ENCODE peak calls at places on chromosomes 11 and 22, in six cellular contexts. One of them, this sample, is unnamed.

GRCh38 chr22:49297286-49297870 is 530.3 kb downstream of the BRD1 start:
- DNase-seq in adrenal gland: peak
- DNase-seq in IMR-90: no peak
- DNase-seq in body of pancreas: no peak
- DNase-seq in cardiac fibroblast: no peak
- DNase-seq in neural crest cell: no peak
- DNase-seq in this sample: no peak

GRCh38 chr22:50105529-50106100 is 15.8 kb downstream of the MOV10L1 start:
- DNase-seq in body of pancreas: no peak
- DNase-seq in neural crest cell: no peak
- DNase-seq in adrenal gland: no peak
- DNase-seq in cardiac fibroblast: peak
- DNase-seq in IMR-90: peak
- DNase-seq in this sample: no peak

GRCh38 chr11:66659785-66660184 is 17.9 kb downstream of the RBM4B start:
- DNase-seq in adrenal gland: no peak
- DNase-seq in body of pancreas: no peak
- DNase-seq in neural crest cell: no peak
- DNase-seq in IMR-90: no peak
- DNase-seq in cardiac fibroblast: no peak
- DNase-seq in this sample: no peak

GRCh38 chr22:49015993-49016908 is 811.4 kb downstream of the BRD1 start:
- DNase-seq in adrenal gland: no peak
- DNase-seq in IMR-90: no peak
- DNase-seq in neural crest cell: no peak
- DNase-seq in cardiac fibroblast: no peak
- DNase-seq in body of pancreas: no peak
- DNase-seq in this sample: no peak

GRCh38 chr11:78080818-78081495 is 1.3 kb upstream of the NDUFC2 start:
- DNase-seq in neural crest cell: no peak
- DNase-seq in cardiac fibroblast: peak
- DNase-seq in body of pancreas: no peak
- DNase-seq in adrenal gland: no peak
- DNase-seq in IMR-90: peak
- DNase-seq in this sample: peak

GRCh38 chr11:65530157-65530496 is 5.2 kb downstream of the SCYL1 start:
- DNase-seq in adrenal gland: no peak
- DNase-seq in neural crest cell: no peak
- DNase-seq in IMR-90: no peak
- DNase-seq in body of pancreas: no peak
- DNase-seq in cardiac fibroblast: no peak
- DNase-seq in this sample: no peak

GRCh38 chr11:134633276-134633675 is 221.2 kb upstream of the B3GAT1 start:
- DNase-seq in cardiac fibroblast: no peak
- DNase-seq in body of pancreas: no peak
- DNase-seq in adrenal gland: no peak
- DNase-seq in IMR-90: no peak
- DNase-seq in neural crest cell: no peak
- DNase-seq in this sample: no peak

GRCh38 chr11:11366793-11367192 is 13.7 kb upstream of the CSNK2A3 start:
- DNase-seq in IMR-90: peak
- DNase-seq in adrenal gland: no peak
- DNase-seq in cardiac fibroblast: peak
- DNase-seq in neural crest cell: no peak
- DNase-seq in body of pancreas: no peak
- DNase-seq in this sample: peak

GRCh38 chr11:2672553-2673249 is 27.1 kb downstream of the KCNQ1OT1 start:
- DNase-seq in cardiac fibroblast: no peak
- DNase-seq in adrenal gland: peak
- DNase-seq in IMR-90: no peak
- DNase-seq in neural crest cell: no peak
- DNase-seq in body of pancreas: peak
- DNase-seq in this sample: no peak

GRCh38 chr22:27998511-27999410 is 79.7 kb upstream of the PITPNB start:
- DNase-seq in adrenal gland: no peak
- DNase-seq in cardiac fibroblast: no peak
- DNase-seq in neural crest cell: no peak
- DNase-seq in IMR-90: no peak
- DNase-seq in body of pancreas: no peak
- DNase-seq in this sample: no peak

GRCh38 chr22:45869448-45869847 is 107.5 kb downstream of the WNT7B start:
- DNase-seq in neural crest cell: no peak
- DNase-seq in body of pancreas: no peak
- DNase-seq in IMR-90: no peak
- DNase-seq in adrenal gland: peak
- DNase-seq in cardiac fibroblast: no peak
- DNase-seq in this sample: no peak

GRCh38 chr11:69151811-69152210 is 3.9 kb upstream of the SMIM38 start:
- DNase-seq in IMR-90: no peak
- DNase-seq in neural crest cell: no peak
- DNase-seq in cardiac fibroblast: no peak
- DNase-seq in adrenal gland: no peak
- DNase-seq in body of pancreas: no peak
- DNase-seq in this sample: no peak

GRCh38 chr11:77287615-77288273 is 13.7 kb downstream of the GDPD4 start:
- DNase-seq in neural crest cell: no peak
- DNase-seq in body of pancreas: no peak
- DNase-seq in cardiac fibroblast: peak
- DNase-seq in IMR-90: peak
- DNase-seq in adrenal gland: no peak
- DNase-seq in this sample: peak

GRCh38 chr11:76166314-76166713 is 40.0 kb downstream of the WNT11 start:
- DNase-seq in body of pancreas: no peak
- DNase-seq in cardiac fibroblast: no peak
- DNase-seq in neural crest cell: no peak
- DNase-seq in adrenal gland: no peak
- DNase-seq in IMR-90: no peak
- DNase-seq in this sample: no peak

GRCh38 chr11:103110406-103110805 is 1.2 kb downstream of the DYNC2H1 start:
- DNase-seq in cardiac fibroblast: peak
- DNase-seq in adrenal gland: no peak
- DNase-seq in body of pancreas: no peak
- DNase-seq in neural crest cell: no peak
- DNase-seq in IMR-90: peak
- DNase-seq in this sample: peak

GRCh38 chr11:120126543-120126942 is 11.4 kb downstream of the TRIM29 start:
- DNase-seq in adrenal gland: no peak
- DNase-seq in cardiac fibroblast: no peak
- DNase-seq in IMR-90: no peak
- DNase-seq in neural crest cell: no peak
- DNase-seq in body of pancreas: no peak
- DNase-seq in this sample: no peak

GRCh38 chr22:28464179-28464578 is 215.5 kb downstream of the TTC28 start:
- DNase-seq in neural crest cell: no peak
- DNase-seq in body of pancreas: no peak
- DNase-seq in cardiac fibroblast: peak
- DNase-seq in adrenal gland: no peak
- DNase-seq in IMR-90: no peak
- DNase-seq in this sample: no peak

DNA sequence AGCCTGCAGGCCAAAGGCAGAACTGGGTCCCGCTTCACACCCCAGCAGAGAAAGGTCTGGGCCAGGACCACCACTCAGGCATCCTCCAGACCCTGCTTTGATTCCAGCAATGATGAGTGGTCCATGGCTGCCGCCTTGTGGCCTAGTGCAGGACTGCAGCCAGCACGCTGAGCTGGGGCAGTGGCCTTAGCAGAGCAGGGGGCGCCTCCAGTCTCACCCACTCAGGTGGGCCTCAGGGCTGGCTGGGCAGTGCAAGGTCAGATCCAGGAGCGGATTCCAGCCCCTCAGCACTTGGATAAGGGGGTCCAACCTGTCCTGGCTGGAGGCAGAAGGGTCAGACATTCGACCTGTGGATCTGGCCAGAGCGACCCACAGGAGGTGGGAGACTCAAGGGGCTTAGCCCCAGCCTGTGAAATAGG is 9.6 kb upstream of the PDE2A start:
- DNase-seq in cardiac fibroblast: peak
- DNase-seq in adrenal gland: peak
- DNase-seq in body of pancreas: peak
- DNase-seq in neural crest cell: peak
- DNase-seq in IMR-90: peak
- DNase-seq in this sample: peak
- TF ChIP-seq CTCF in cardiac fibroblast: peak
- TF ChIP-seq CTCF in adrenal gland: peak
- TF ChIP-seq CTCF in body of pancreas: peak
- TF ChIP-seq CTCF in neural crest cell: peak
- TF ChIP-seq CTCF in IMR-90: peak
- TF ChIP-seq CTCF in this sample: peak

DNA sequence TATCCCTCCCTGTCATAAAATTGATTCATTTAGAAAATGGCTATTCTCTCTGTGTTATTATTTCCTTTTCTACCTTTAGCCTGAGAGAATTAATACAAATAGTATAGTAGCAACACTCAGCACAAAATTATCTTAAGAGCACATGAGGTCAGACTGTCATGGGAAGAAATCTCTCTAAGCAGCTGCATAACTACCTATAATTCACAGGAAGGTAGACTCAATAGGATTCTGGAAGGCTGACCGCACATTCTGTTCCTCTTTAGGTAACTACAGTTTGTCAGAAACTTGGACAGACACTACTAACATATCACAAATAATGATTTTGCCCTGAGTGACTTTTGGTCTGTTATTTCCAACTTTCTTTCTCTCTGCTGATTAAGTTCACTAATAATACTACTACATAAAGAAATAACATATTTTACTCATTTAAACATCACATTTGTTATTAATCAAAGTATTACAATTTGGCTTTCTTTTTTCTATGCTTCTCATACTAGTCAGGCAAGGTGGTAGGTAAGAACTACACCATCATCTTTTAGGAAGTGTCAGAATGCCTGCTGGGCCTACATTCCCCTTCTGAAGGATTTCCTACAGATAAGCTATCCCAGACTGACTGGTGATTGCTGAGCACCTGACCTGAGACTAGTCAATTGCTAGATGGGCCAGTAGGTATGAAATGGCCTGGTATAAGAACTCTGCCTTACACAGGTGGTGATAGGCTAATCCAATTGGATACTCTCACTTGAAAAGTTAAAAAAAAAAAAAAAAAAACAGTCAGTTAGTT is 325.1 kb downstream of the DLG2 start:
- DNase-seq in cardiac fibroblast: no peak
- DNase-seq in neural crest cell: no peak
- DNase-seq in body of pancreas: peak
- DNase-seq in adrenal gland: no peak
- DNase-seq in IMR-90: no peak
- DNase-seq in this sample: no peak
- TF ChIP-seq CTCF in cardiac fibroblast: no peak
- TF ChIP-seq CTCF in neural crest cell: no peak
- TF ChIP-seq CTCF in body of pancreas: no peak
- TF ChIP-seq CTCF in adrenal gland: no peak
- TF ChIP-seq CTCF in IMR-90: no peak
- TF ChIP-seq CTCF in this sample: no peak

GRCh38 chr11:395866-396265 is 1.9 kb downstream of the PKP3 start:
- DNase-seq in adrenal gland: no peak
- DNase-seq in cardiac fibroblast: no peak
- DNase-seq in neural crest cell: no peak
- DNase-seq in IMR-90: no peak
- DNase-seq in body of pancreas: no peak
- DNase-seq in this sample: no peak

GRCh38 chr11:396948-397548 is 3.0 kb downstream of the PKP3 start:
- DNase-seq in adrenal gland: peak
- DNase-seq in cardiac fibroblast: peak
- DNase-seq in body of pancreas: peak
- DNase-seq in neural crest cell: no peak
- DNase-seq in IMR-90: peak
- DNase-seq in this sample: no peak

GRCh38 chr11:394034-394857 is at the start of gene PKP3:
- DNase-seq in body of pancreas: peak
- DNase-seq in cardiac fibroblast: peak
- DNase-seq in adrenal gland: no peak
- DNase-seq in neural crest cell: no peak
- DNase-seq in IMR-90: peak
- DNase-seq in this sample: peak

GRCh38 chr11:394858-395655 is 1.0 kb downstream of the PKP3 start:
- DNase-seq in adrenal gland: no peak
- DNase-seq in neural crest cell: no peak
- DNase-seq in body of pancreas: no peak
- DNase-seq in cardiac fibroblast: no peak
- DNase-seq in IMR-90: no peak
- DNase-seq in this sample: no peak

GRCh38 chr11:396511-396947 is 2.5 kb downstream of the PKP3 start:
- DNase-seq in IMR-90: no peak
- DNase-seq in body of pancreas: no peak
- DNase-seq in adrenal gland: no peak
- DNase-seq in neural crest cell: no peak
- DNase-seq in cardiac fibroblast: peak
- DNase-seq in this sample: no peak
- TF ChIP-seq CTCF in IMR-90: peak
- TF ChIP-seq CTCF in body of pancreas: no peak
- TF ChIP-seq CTCF in adrenal gland: no peak
- TF ChIP-seq CTCF in neural crest cell: no peak
- TF ChIP-seq CTCF in cardiac fibroblast: peak
- TF ChIP-seq CTCF in this sample: peak

GRCh38 chr22:19942886-19943664 is 1.5 kb upstream of the TXNRD2 start:
- DNase-seq in IMR-90: peak
- DNase-seq in body of pancreas: peak
- DNase-seq in adrenal gland: peak
- DNase-seq in neural crest cell: no peak
- DNase-seq in cardiac fibroblast: peak
- DNase-seq in this sample: peak

GRCh38 chr22:19943665-19944026 is 2.0 kb upstream of the TXNRD2 start:
- DNase-seq in adrenal gland: no peak
- DNase-seq in body of pancreas: no peak
- DNase-seq in neural crest cell: no peak
- DNase-seq in cardiac fibroblast: peak
- DNase-seq in IMR-90: peak
- DNase-seq in this sample: no peak

GRCh38 chr22:19942071-19942885 is 660 bp upstream of the TXNRD2 start:
- DNase-seq in cardiac fibroblast: peak
- DNase-seq in body of pancreas: no peak
- DNase-seq in adrenal gland: peak
- DNase-seq in IMR-90: peak
- DNase-seq in neural crest cell: no peak
- DNase-seq in this sample: no peak

GRCh38 chr22:19951351-19951750 is 9.7 kb upstream of the TXNRD2 start:
- DNase-seq in body of pancreas: peak
- DNase-seq in cardiac fibroblast: no peak
- DNase-seq in neural crest cell: no peak
- DNase-seq in adrenal gland: peak
- DNase-seq in IMR-90: no peak
- DNase-seq in this sample: no peak

DNA sequence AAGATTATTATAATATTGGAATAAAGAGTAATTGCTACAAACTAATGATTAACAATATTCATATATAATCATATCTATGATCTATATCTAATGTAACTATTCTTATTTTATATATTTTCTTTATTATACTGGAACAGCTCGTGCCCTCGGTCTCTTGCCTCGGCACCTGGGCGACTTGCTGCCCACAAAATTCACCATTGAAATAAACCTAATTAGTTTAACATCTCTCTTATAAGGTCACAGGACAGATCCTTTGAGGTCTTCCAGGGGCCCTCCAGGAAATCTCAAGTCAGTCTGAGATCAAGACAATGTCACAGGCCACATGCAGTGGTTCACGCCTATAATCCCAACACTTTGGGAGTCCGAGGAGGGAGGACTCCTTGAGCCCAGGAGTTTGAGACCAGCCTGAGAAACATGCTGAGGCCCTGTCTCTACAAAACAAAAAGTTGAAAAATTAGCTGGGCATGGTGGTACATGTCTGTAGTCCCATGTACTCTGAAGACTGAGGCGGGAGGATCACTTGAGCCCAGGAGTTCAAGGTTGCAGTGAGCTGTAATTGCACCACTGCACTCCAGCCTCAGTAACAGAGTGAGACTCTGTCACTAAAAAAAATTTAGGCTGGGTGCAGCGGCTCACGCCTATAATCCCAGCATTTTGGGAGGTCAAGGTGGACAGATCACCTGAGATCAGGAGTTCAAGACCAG is 6.6 kb upstream of the TXNRD2 start:
- DNase-seq in IMR-90: no peak
- DNase-seq in cardiac fibroblast: no peak
- DNase-seq in body of pancreas: no peak
- DNase-seq in neural crest cell: no peak
- DNase-seq in adrenal gland: peak
- DNase-seq in this sample: no peak
- TF ChIP-seq CTCF in IMR-90: no peak
- TF ChIP-seq CTCF in cardiac fibroblast: no peak
- TF ChIP-seq CTCF in body of pancreas: no peak
- TF ChIP-seq CTCF in neural crest cell: no peak
- TF ChIP-seq CTCF in adrenal gland: peak
- TF ChIP-seq CTCF in this sample: no peak

This sample was measured in PC-3.